ENCODE peak calls at places on chromosomes 13 and 19, in five cellular contexts. O is kidney epithelial cell; A is HEK293T; L is GM06990; T is stimulated activated CD8-positive, alpha-beta memory T cell treated with anti-CD3 and anti-CD28 coated beads, Interleukin-4, amount 100 ng/mL, for 4 hours. D is an unnamed sample.
A peak's percentile ranks its signal among the peaks of the same experiment; 100 is the strongest.

GRCh38 chr13:41782086-41782485 is 178.8 kb downstream of the VWA8 start:
- DNase-seq in O (no peak), A (no peak), L (no peak), T (no peak), D (no peak)

GRCh38 chr13:41071775-41072174 is 10.5 kb downstream of the WBP4 start:
- DNase-seq in O (no peak), A (no peak), L (no peak), T (no peak), D (no peak)

GRCh38 chr19:15378529-15379082 is 981 bp downstream of the AKAP8 start:
- DNase-seq in O (no peak), A (peak; percentile 51), L (peak; percentile 57), T (no peak), D (peak; percentile 89)

GRCh38 chr19:1567116-1567847 is 843 bp downstream of the MEX3D start:
- DNase-seq in O (no peak), A (no peak), L (no peak), T (no peak), D (no peak)

GRCh38 chr19:43777163-43777700 is 3.5 kb downstream of the KCNN4 start:
- DNase-seq in O (no peak), A (no peak), L (no peak), T (no peak), D (peak; percentile 93)

GRCh38 chr13:39419866-39420265 is 183.1 kb downstream of the LHFPL6 start:
- DNase-seq in O (no peak), A (no peak), L (no peak), T (no peak), D (no peak)

GRCh38 chr13:99385161-99385560 is 78.0 kb upstream of the GPR183 start:
- DNase-seq in O (no peak), A (no peak), L (no peak), T (no peak), D (no peak)

GRCh38 chr19:15022752-15023151 is 26.5 kb upstream of the CASP14 start:
- DNase-seq in O (no peak), A (no peak), L (no peak), T (no peak), D (no peak)

GRCh38 chr13:64255988-64256387 is 2840.3 kb upstream of the PCDH20 start:
- DNase-seq in O (no peak), A (no peak), L (no peak), T (no peak), D (no peak)

GRCh38 chr19:50300051-50300450 is 29.1 kb downstream of the KCNC3 start:
- DNase-seq in O (no peak), A (no peak), L (no peak), T (no peak), D (no peak)

GRCh38 chr19:29851769-29852521 is 40.2 kb downstream of the CCNE1 start:
- DNase-seq in O (no peak), A (no peak), L (peak; percentile 59), T (no peak), D (no peak)

GRCh38 chr13:74675185-74675584 is 541.0 kb upstream of the KLF12 start:
- DNase-seq in O (peak; percentile 21), A (no peak), L (no peak), T (no peak), D (no peak)

GRCh38 chr13:99380921-99381645 is 73.9 kb upstream of the GPR183 start:
- DNase-seq in O (no peak), A (no peak), L (no peak), T (no peak), D (no peak)

GRCh38 chr19:42081584-42082258 is 5.8 kb downstream of the ZNF574 start:
- DNase-seq in O (no peak), A (peak; percentile 48), L (no peak), T (no peak), D (peak; percentile 56)

GRCh38 chr13:94700536-94700935 is 11.8 kb downstream of the SOX21 start:
- DNase-seq in O (no peak), A (no peak), L (no peak), T (no peak), D (no peak)

GRCh38 chr19:17170538-17171297 is 44.4 kb upstream of the USE1 start:
- DNase-seq in O (no peak), A (no peak), L (no peak), T (no peak), D (no peak)

GRCh38 chr19:48896191-48896720 is 2.3 kb downstream of the TULP2 start:
- DNase-seq in O (no peak), A (peak; percentile 82), L (no peak), T (no peak), D (no peak)

GRCh38 chr13:51501592-51502205 is 48.9 kb upstream of the INTS6 start:
- DNase-seq in O (no peak), A (no peak), L (no peak), T (no peak), D (peak; percentile 51)

GRCh38 chr13:77893066-77893465 is 25.6 kb downstream of the EDNRB start:
- DNase-seq in O (no peak), A (no peak), L (no peak), T (no peak), D (no peak)

GRCh38 chr13:59492030-59492636 is 671.6 kb downstream of the DIAPH3 start:
- DNase-seq in O (no peak), A (no peak), L (no peak), T (no peak), D (no peak)

GRCh38 chr13:113978741-113979481 is 5.0 kb upstream of the C13orf46 start:
- DNase-seq in O (no peak), A (no peak), L (no peak), T (no peak), D (no peak)

GRCh38 chr13:42280537-42280936 is 8.6 kb downstream of the AKAP11 start:
- DNase-seq in O (no peak), A (no peak), L (no peak), T (no peak), D (no peak)

GRCh38 chr13:27481766-27482165 is 31.4 kb upstream of the MTIF3 start:
- DNase-seq in O (no peak), A (peak; percentile 72), L (no peak), T (no peak), D (peak; percentile 60)

GRCh38 chr19:50861025-50861424 is 6.3 kb downstream of the KLK3 start:
- DNase-seq in O (no peak), A (no peak), L (no peak), T (no peak), D (no peak)

GRCh38 chr13:73973156-73973555 is 161.0 kb downstream of the KLF12 start:
- DNase-seq in O (no peak), A (no peak), L (no peak), T (no peak), D (no peak)

D was measured in OCI-M1.